ENCODE peak calls at places on chromosomes 16 and 17, in nine cellular contexts. P is RPMI8226; M is NCI-H1694 treated with DMSO at 0.1 percent for 48 hours; E is brain microvascular endothelial cell; D is skeletal muscle cell; B is GM19239; A is GM20000; Z is activated T-helper 1 cell treated with anti-CD3 and anti-CD28 coated beads, Interleukin-12 subunit alpha, Interleukin-12 subunit beta, Interleukin-2, Interleukin-4 antibody, amounts not matched to agents 30 ng/mL and 10 ng/mL and 1 ng/mL, durations not matched to agents 14 hours and 24 hours and 36 hours; L is head of caudate nucleus. O is an unnamed sample.

GRCh38 chr17:34387566-34387965 is 24.5 kb upstream of the CCL1 start:
- DNase-seq in P (no peak), M (no peak), E (no peak), D (no peak), B (no peak), A (no peak), Z (no peak), L (no peak), O (no peak)

GRCh38 chr17:9924735-9925191 is 19.7 kb upstream of the RCVRN start:
- DNase-seq in P (peak; percentile 56), M (peak; percentile 50), E (peak; percentile 49), D (no peak), B (peak; percentile 62), A (peak; percentile 75), Z (peak; percentile 1), L (peak; percentile 63), O (peak; percentile 75)

GRCh38 chr16:76583466-76583865 is 306.3 kb downstream of the CNTNAP4 start:
- DNase-seq in P (peak; percentile 10), M (peak; percentile 96), E (no peak), D (no peak), B (no peak), A (no peak), Z (no peak), L (peak; percentile 35), O (peak; percentile 3)

GRCh38 chr17:50148226-50149098 is 2.0 kb downstream of the PPP1R9B start:
- DNase-seq in P (peak; percentile 85), M (no peak), E (no peak), D (no peak), B (no peak), A (peak; percentile 88), Z (peak; percentile 55), L (peak; percentile 58), O (no peak)

GRCh38 chr16:83967838-83968482 is at the start of gene NECAB2:
- DNase-seq in P (peak; percentile 45), M (no peak), E (no peak), D (no peak), B (peak; percentile 73), A (peak; percentile 91), Z (no peak), L (peak; percentile 53), O (no peak)

GRCh38 chr16:68298907-68299515 is 11.7 kb downstream of the SLC7A6OS start:
- DNase-seq in P (no peak), M (peak; percentile 47), E (peak; percentile 49), D (no peak), B (no peak), A (no peak), Z (no peak), L (peak; percentile 33), O (peak; percentile 59)

GRCh38 chr17:62617894-62618472 is 9.5 kb upstream of the MRC2 start:
- DNase-seq in P (no peak), M (no peak), E (no peak), D (no peak), B (no peak), A (no peak), Z (no peak), L (no peak), O (peak; percentile 45)

GRCh38 chr16:48117217-48118105 is 38.3 kb downstream of the ABCC12 start:
- DNase-seq in P (peak; percentile 69), M (peak; percentile 23), E (peak; percentile 36), D (no peak), B (peak; percentile 77), A (peak; percentile 69), Z (peak; percentile 34), L (peak; percentile 38), O (peak; percentile 33)

GRCh38 chr17:46194393-46195216 is 1.4 kb upstream of the KANSL1 start:
- DNase-seq in P (peak; percentile 54), M (peak; percentile 74), E (peak; percentile 45), D (no peak), B (no peak), A (peak; percentile 67), Z (peak; percentile 79), L (no peak), O (peak; percentile 50)

GRCh38 chr17:61443475-61443882 is 8.7 kb upstream of the TBX4 start:
- DNase-seq in P (no peak), M (no peak), E (no peak), D (no peak), B (no peak), A (peak; percentile 9), Z (no peak), L (no peak), O (no peak)

GRCh38 chr16:66395806-66396555 is 29.5 kb downstream of the CDH5 start:
- DNase-seq in P (no peak), M (no peak), E (no peak), D (no peak), B (no peak), A (no peak), Z (no peak), L (no peak), O (no peak)

GRCh38 chr17:6536053-6536452 is 20.3 kb downstream of the PITPNM3 start:
- DNase-seq in P (no peak), M (no peak), E (no peak), D (no peak), B (no peak), A (no peak), Z (no peak), L (no peak), O (no peak)

GRCh38 chr17:10156579-10157488 is 41.6 kb downstream of the GAS7 start:
- DNase-seq in P (no peak), M (no peak), E (no peak), D (no peak), B (peak; percentile 53), A (peak; percentile 79), Z (no peak), L (peak; percentile 51), O (no peak)

GRCh38 chr16:67475051-67475450 is 5.9 kb downstream of the ATP6V0D1 start:
- DNase-seq in P (no peak), M (no peak), E (no peak), D (no peak), B (no peak), A (no peak), Z (no peak), L (no peak), O (no peak)

O was measured in astrocyte of the spinal cord.